ENCODE peak calls at places on chromosomes 2 and 18, in six cellular contexts. Q, H, K, C, T and Y are unnamed samples.

GRCh38 chr2:37672104-37672869 is 845 bp upstream of the CDC42EP3 start:
- DNase-seq in Q (peak), H (peak), K (peak), C (peak), T (peak), Y (peak)

GRCh38 chr2:28896906-28897305 is 2.4 kb downstream of the WDR43 start:
- DNase-seq in Q (no peak), H (peak), K (peak), C (no peak), T (peak), Y (peak)

GRCh38 chr2:55555977-55556376 is 36.5 kb downstream of the CFAP36 start:
- DNase-seq in Q (peak), H (no peak), K (peak), C (no peak), T (peak), Y (peak)

GRCh38 chr2:98376996-98377395 is 30.7 kb downstream of the CNGA3 start:
- DNase-seq in Q (no peak), H (no peak), K (no peak), C (no peak), T (no peak), Y (no peak)

GRCh38 chr2:100818606-100819364 is 1.2 kb upstream of the NPAS2 start:
- DNase-seq in Q (peak), H (peak), K (peak), C (peak), T (peak), Y (peak)

GRCh38 chr2:16152928-16153753 is 212.8 kb downstream of the MYCN start:
- DNase-seq in Q (no peak), H (no peak), K (no peak), C (no peak), T (no peak), Y (no peak)

GRCh38 chr18:34121157-34121807 is 103.4 kb downstream of the NOL4 start:
- DNase-seq in Q (peak), H (no peak), K (peak), C (no peak), T (peak), Y (peak)

GRCh38 chr2:86366651-86367500 is 29.4 kb upstream of the REEP1 start:
- DNase-seq in Q (no peak), H (no peak), K (no peak), C (no peak), T (no peak), Y (no peak)

GRCh38 chr2:12816379-12817306 is 99.9 kb downstream of the TRIB2 start:
- DNase-seq in Q (no peak), H (no peak), K (peak), C (no peak), T (peak), Y (peak)

GRCh38 chr18:42038936-42039335 is 83.9 kb downstream of the PIK3C3 start:
- DNase-seq in Q (peak), H (peak), K (peak), C (no peak), T (no peak), Y (peak)

GRCh38 chr2:43880952-43881351 is 42.2 kb downstream of the ABCG8 start:
- DNase-seq in Q (no peak), H (no peak), K (no peak), C (no peak), T (no peak), Y (no peak)

GRCh38 chr2:26555246-26556133 is 77.6 kb upstream of the OTOF start:
- DNase-seq in Q (no peak), H (peak), K (peak), C (no peak), T (peak), Y (no peak)

GRCh38 chr2:203667838-203668237 is 38.6 kb upstream of the CD28 start:
- DNase-seq in Q (no peak), H (no peak), K (no peak), C (no peak), T (no peak), Y (no peak)

GRCh38 chr18:42011053-42011452 is 56.0 kb downstream of the PIK3C3 start:
- DNase-seq in Q (no peak), H (no peak), K (no peak), C (no peak), T (no peak), Y (no peak)

GRCh38 chr2:129329574-129329973 is 649.9 kb upstream of the RAB6C start:
- DNase-seq in Q (no peak), H (no peak), K (no peak), C (no peak), T (no peak), Y (no peak)

GRCh38 chr2:149661844-149662243 is 74.3 kb upstream of the MMADHC start:
- DNase-seq in Q (peak), H (peak), K (peak), C (no peak), T (peak), Y (peak)

GRCh38 chr2:164625378-164625971 is 4.2 kb upstream of the GRB14 start:
- DNase-seq in Q (no peak), H (no peak), K (peak), C (no peak), T (peak), Y (peak)

GRCh38 chr2:84653302-84653701 is 137.0 kb downstream of the DNAH6 start:
- DNase-seq in Q (no peak), H (peak), K (no peak), C (no peak), T (no peak), Y (no peak)

GRCh38 chr2:199458017-199458805 is 472 bp upstream of the SATB2 start:
- DNase-seq in Q (peak), H (peak), K (peak), C (peak), T (peak), Y (peak)

GRCh38 chr18:22171839-22172582 is 2.6 kb downstream of the GATA6 start:
- DNase-seq in Q (no peak), H (no peak), K (peak), C (peak), T (no peak), Y (no peak)
- TF ChIP-seq EZH2 in Q (no peak), H (peak), K (no peak), C (peak), T (no peak), Y (peak)

GRCh38 chr2:64831134-64831976 is 157.8 kb upstream of the SLC1A4 start:
- DNase-seq in Q (peak), H (peak), K (peak), C (peak), T (peak), Y (peak)
- H2AFZ ChIP-seq in Q (no peak), H (peak), K (peak), C (no peak), T (peak), Y (peak)

DNA sequence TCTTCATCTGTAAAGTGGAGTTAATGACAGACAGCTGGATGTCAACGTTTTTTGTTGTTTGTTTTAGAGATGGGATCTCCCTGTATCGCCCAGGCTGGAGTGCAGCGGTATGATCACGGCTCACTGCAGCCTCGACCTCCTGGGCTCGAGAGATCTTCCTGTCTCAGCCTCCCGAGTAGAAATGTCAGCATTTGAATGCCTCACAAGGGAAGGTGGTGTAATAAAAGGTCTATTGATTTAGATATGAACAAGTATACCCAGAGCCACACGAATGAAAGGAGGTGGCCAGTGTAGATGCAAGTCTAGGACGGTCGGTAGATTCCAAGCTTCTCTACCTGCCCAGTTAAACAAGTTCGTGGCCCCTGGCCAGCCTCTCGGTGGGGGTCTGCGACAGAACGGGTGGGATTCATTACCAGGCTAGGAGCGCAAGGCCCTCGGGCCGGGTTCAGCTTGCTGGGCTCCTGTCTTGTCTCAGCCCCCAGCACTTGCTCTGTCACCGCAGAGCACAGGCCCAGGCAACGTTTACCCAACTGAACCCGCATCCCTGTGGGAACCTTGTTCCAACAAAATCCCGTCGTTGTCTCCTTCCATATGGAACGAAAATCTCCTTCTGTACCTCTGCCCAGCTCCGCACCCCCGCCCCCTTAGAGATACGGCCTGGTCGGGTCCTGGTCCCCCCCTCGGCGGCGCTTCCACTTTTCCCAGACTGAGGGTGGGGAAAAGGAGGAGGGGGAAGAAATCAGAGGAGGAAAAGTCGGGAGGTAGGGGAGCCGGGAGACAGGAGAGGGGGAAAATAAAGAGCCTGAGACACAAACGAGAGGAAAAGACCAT is 2.0 kb upstream of the EMX1 start:
- DNase-seq in Q (peak), H (peak), K (no peak), C (peak), T (no peak), Y (no peak)
- TF ChIP-seq EZH2 in Q (no peak), H (peak), K (peak), C (peak), T (peak), Y (peak)

DNA sequence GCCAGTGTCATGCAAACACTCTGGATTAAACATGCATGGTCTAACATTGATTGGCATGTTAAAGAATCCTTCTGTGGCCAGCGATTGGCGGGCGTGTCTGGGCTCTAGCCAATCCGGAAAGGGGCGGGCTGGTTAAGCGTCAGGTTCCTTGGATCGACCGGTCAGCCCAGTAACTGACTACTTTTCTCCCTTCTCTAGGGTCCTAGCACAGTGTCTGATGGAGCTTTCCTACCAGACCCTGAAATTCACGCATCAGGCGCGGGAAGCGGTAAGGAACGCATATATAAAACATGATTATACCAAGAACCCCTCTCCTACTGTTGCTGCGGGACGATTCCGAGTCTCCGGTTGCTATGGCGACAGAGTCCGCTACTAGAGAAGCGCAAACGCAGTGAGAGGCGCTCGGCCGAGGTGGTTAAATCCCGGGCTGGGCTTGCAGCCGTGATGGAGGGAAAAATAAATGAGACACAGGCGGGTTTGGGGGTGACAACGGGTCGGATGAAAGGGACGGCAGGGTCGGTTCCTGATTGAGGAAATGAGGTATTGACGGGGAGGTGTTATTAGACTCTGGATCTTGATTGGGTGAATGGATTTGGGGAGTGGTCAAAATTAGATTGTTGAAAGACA is 29.4 kb downstream of the KATNAL2 start:
- DNase-seq in Q (peak), H (peak), K (peak), C (peak), T (no peak), Y (peak)
- H2AFZ ChIP-seq in Q (peak), H (peak), K (peak), C (peak), T (no peak), Y (peak)

GRCh38 chr2:910698-911097 is 40.0 kb upstream of the SNTG2 start:
- DNase-seq in Q (no peak), H (no peak), K (no peak), C (no peak), T (no peak), Y (no peak)

GRCh38 chr2:905091-905832 is 45.4 kb upstream of the SNTG2 start:
- DNase-seq in Q (no peak), H (no peak), K (no peak), C (no peak), T (no peak), Y (no peak)

GRCh38 chr2:905833-906140 is 44.9 kb upstream of the SNTG2 start:
- DNase-seq in Q (no peak), H (no peak), K (no peak), C (no peak), T (no peak), Y (no peak)

GRCh38 chr2:908568-908967 is 42.1 kb upstream of the SNTG2 start:
- DNase-seq in Q (no peak), H (no peak), K (no peak), C (no peak), T (no peak), Y (no peak)

GRCh38 chr2:907706-908105 is 42.9 kb upstream of the SNTG2 start:
- DNase-seq in Q (no peak), H (no peak), K (no peak), C (no peak), T (no peak), Y (no peak)
- TF ChIP-seq EZH2 in Q (no peak), H (no peak), K (no peak), C (no peak), T (no peak), Y (no peak)

GRCh38 chr2:47870668-47871540 is 35.4 kb downstream of the FBXO11 start:
- DNase-seq in Q (no peak), H (no peak), K (peak), C (no peak), T (no peak), Y (no peak)
- H2AFZ ChIP-seq in Q (no peak), H (no peak), K (no peak), C (no peak), T (no peak), Y (no peak)

DNA sequence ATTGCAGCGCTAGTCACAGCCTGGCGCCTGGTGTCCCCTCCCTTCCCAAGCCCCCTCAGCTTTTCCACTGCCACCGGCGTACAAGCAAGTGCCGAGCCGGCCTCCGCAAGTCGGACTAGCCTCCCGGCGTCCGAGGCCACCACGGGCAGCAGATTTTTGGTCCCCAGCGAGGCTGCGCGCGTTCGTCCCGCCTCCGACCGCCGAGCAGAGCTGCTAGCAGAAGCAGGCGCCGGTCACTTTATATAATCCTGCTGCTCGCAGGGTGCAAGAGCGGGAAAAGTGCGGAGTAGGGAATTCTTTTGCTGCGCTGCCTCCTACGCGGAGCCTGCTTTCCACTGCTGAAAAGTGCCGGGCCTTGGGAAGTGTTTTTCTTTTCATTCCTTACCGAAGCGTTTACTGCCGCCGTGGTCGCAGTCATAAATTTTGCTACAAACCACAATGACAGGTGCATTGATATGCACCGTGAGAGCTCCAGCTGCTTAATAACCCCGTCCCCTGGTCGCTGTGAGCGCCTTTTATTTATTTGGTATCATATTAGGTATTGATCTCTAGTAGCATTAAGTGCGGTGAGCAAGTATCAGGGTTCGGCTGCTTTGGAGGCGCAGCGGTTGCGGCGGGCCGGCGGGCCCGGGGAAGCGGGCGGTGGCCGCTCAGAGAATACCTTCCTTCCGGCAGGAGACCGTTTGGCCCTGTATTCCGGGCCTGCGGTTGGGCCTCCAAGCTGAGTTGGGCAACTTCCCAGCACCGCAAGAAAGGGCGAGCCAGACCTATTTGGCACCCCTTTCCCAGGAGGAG is 7.9 kb downstream of the HOXD3 start:
- DNase-seq in Q (no peak), H (peak), K (no peak), C (peak), T (no peak), Y (peak)
- TF ChIP-seq EZH2 in Q (peak), H (peak), K (no peak), C (peak), T (no peak), Y (peak)

DNA sequence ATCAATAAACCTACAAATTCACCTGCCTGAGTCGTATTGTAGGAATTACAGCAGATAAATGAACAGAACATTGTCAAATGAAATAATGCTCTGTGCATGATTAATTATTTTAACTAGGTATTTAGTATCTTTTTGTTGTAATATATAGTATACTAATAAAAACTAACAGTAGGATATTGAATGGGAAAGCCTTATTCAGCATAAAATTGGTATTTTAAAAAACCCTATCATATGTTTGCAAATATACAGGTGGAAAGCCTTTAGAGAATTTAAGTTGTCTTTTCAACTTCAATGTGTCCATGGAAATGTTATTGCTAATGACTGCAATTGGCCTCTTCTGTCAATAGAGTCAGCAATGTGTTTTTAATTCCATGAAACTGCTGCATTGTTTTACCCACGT is 40.8 kb upstream of the SLC35F5 start:
- DNase-seq in Q (no peak), H (no peak), K (peak), C (no peak), T (no peak), Y (no peak)
- H2AFZ ChIP-seq in Q (no peak), H (no peak), K (no peak), C (no peak), T (no peak), Y (no peak)

GRCh38 chr2:159904127-159904564 is 106.1 kb upstream of the CD302 start:
- DNase-seq in Q (no peak), H (peak), K (peak), C (no peak), T (no peak), Y (no peak)
- TF ChIP-seq EZH2 in Q (no peak), H (no peak), K (no peak), C (peak), T (no peak), Y (peak)

DNA sequence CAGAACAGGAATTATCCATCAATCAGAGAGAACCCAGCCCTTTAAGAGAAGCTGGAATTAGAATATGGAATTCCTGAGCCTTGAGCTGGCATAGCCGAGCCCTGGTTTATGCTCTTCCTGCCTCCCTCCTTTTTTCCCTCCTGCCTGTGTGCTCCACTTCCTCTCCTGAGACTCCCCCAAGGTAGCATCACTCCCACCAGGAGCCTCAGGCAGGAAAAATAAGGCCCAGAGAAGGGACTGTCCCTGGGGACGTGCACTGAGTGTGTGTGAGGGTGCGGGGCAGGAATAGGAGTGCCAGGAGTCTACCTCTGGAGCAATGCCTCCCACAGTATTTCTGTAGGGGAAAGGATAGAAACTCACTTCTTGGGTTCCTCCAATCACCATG is 87.0 kb downstream of the SEMA4F start:
- DNase-seq in Q (no peak), H (no peak), K (no peak), C (no peak), T (no peak), Y (no peak)
- H2AFZ ChIP-seq in Q (no peak), H (peak), K (peak), C (no peak), T (peak), Y (peak)